ENCODE peak calls at places on chromosome 9, in eight cellular contexts. S is endothelial cell; C is activated naive CD4-positive, alpha-beta T cell; D is DMS153; A is non-pigmented ciliary epithelial cell; F is NCI-H2227 treated with DMSO at 0.1 percent for 48 hours; O is AG08396; Y is activated T-helper 9 cell treated with anti-CD3 and anti-CD28 coated beads, Interleukin-2, amount 50 U/mL, for 16 hours. E is an unnamed sample.
A peak's percentile ranks its signal among the peaks of the same experiment; 100 is the strongest.

GRCh38 chr9:69265891-69266290 is 59.1 kb upstream of the ENTREP1 start:
- DNase-seq in O (no peak), C (no peak), D (no peak), S (no peak), Y (no peak), F (no peak), A (no peak), E (no peak)

GRCh38 chr9:112861638-112862555 is 28.8 kb downstream of the SLC46A2 start:
- DNase-seq in Y (no peak), S (no peak), A (no peak), O (no peak), F (no peak), C (no peak), D (no peak), E (no peak)

GRCh38 chr9:127758843-127759242 is 19.6 kb downstream of the SH2D3C start:
- DNase-seq in F (no peak), A (no peak), D (no peak), C (no peak), O (no peak), S (no peak), Y (no peak), E (no peak)

GRCh38 chr9:5178126-5178805 is 7.2 kb downstream of the INSL6 start:
- DNase-seq in F (no peak), A (no peak), S (no peak), D (no peak), Y (no peak), O (no peak), C (no peak), E (no peak)

GRCh38 chr9:12604154-12604825 is 88.9 kb upstream of the TYRP1 start:
- DNase-seq in O (no peak), S (no peak), D (peak; percentile 14), A (peak; percentile 11), F (no peak), C (no peak), Y (no peak), E (no peak)

GRCh38 chr9:116605060-116605459 is 82.0 kb upstream of the TRIM32 start:
- DNase-seq in S (no peak), Y (no peak), C (no peak), A (no peak), F (no peak), D (no peak), O (no peak), E (no peak)

GRCh38 chr9:76545191-76545590 is 86.2 kb downstream of the GCNT1 start:
- DNase-seq in Y (no peak), A (no peak), S (no peak), D (no peak), F (no peak), C (no peak), O (no peak), E (no peak)

GRCh38 chr9:119902611-119903010 is 533.4 kb upstream of the BRINP1 start:
- DNase-seq in D (no peak), S (no peak), Y (no peak), C (no peak), A (no peak), F (no peak), O (no peak), E (no peak)

GRCh38 chr9:18707078-18707477 is 233.1 kb downstream of the ADAMTSL1 start:
- DNase-seq in O (no peak), Y (no peak), C (no peak), F (no peak), A (no peak), D (no peak), S (no peak), E (no peak)

E was measured in H9.